ENCODE peak calls at places on chromosomes 1 and 21, in eight cellular contexts. U is mucosa of gallbladder; K is NCI-H1105; M is AG04450; J is activated naive CD4-positive, alpha-beta T cell; A is M059J; H is NCI-H524 treated with DMSO at 0.1 percent for 48 hours; T is endothelial cell of umbilical vein. R is an unnamed sample.

GRCh38 chr21:41993744-41994143 is 16.4 kb downstream of the ZBTB21 start:
- DNase-seq in U (no peak), K (no peak), M (peak), J (no peak), A (peak), H (no peak), T (peak), R (peak)

GRCh38 chr1:229410692-229411433 is 23.0 kb downstream of the ACTA1 start:
- DNase-seq in U (peak), K (peak), M (no peak), J (no peak), A (peak), H (peak), T (no peak), R (peak)

GRCh38 chr1:240831922-240832321 is 220.0 kb upstream of the GREM2 start:
- DNase-seq in U (no peak), K (no peak), M (no peak), J (no peak), A (peak), H (no peak), T (peak), R (no peak)

GRCh38 chr1:18913065-18913502 is 10.7 kb upstream of the ALDH4A1 start:
- DNase-seq in U (peak), K (peak), M (peak), J (peak), A (peak), H (no peak), T (peak), R (peak)

GRCh38 chr1:208058212-208059155 is 147.6 kb upstream of the CD34 start:
- DNase-seq in U (no peak), K (no peak), M (no peak), J (no peak), A (no peak), H (no peak), T (no peak), R (no peak)

GRCh38 chr1:168381850-168382249 is 101.2 kb downstream of the TBX19 start:
- DNase-seq in U (no peak), K (no peak), M (no peak), J (no peak), A (no peak), H (no peak), T (no peak), R (no peak)

GRCh38 chr1:115641762-115642167 is at the start of gene VANGL1:
- DNase-seq in U (peak), K (peak), M (no peak), J (no peak), A (peak), H (no peak), T (peak), R (peak)

GRCh38 chr21:45011911-45012660 is 62.3 kb upstream of the ADARB1 start:
- DNase-seq in U (no peak), K (no peak), M (peak), J (no peak), A (peak), H (no peak), T (peak), R (peak)

GRCh38 chr1:6761338-6761737 is 23.9 kb upstream of the CAMTA1 start:
- DNase-seq in U (no peak), K (no peak), M (no peak), J (no peak), A (no peak), H (no peak), T (no peak), R (no peak)

GRCh38 chr1:109546311-109547109 is 1.9 kb upstream of the GNAI3 start:
- DNase-seq in U (peak), K (peak), M (peak), J (peak), A (peak), H (no peak), T (peak), R (peak)

GRCh38 chr1:245205864-245206263 is 51.1 kb downstream of the KIF26B start:
- DNase-seq in U (no peak), K (no peak), M (no peak), J (no peak), A (no peak), H (no peak), T (no peak), R (no peak)

GRCh38 chr1:235783148-235783776 is 83.4 kb downstream of the LYST start:
- DNase-seq in U (no peak), K (no peak), M (peak), J (no peak), A (peak), H (no peak), T (peak), R (peak)

GRCh38 chr1:116853680-116854191 is 56.0 kb upstream of the PTGFRN start:
- DNase-seq in U (peak), K (no peak), M (no peak), J (no peak), A (peak), H (no peak), T (peak), R (peak)

GRCh38 chr1:182149411-182149965 is 88.0 kb upstream of the ZNF648 start:
- DNase-seq in U (peak), K (no peak), M (no peak), J (no peak), A (peak), H (no peak), T (no peak), R (peak)

GRCh38 chr1:198935371-198935921 is 296.6 kb downstream of the PTPRC start:
- DNase-seq in U (peak), K (peak), M (peak), J (no peak), A (peak), H (peak), T (peak), R (peak)

GRCh38 chr1:92968138-92969032 is 7.1 kb upstream of the DIPK1A start:
- DNase-seq in U (no peak), K (no peak), M (no peak), J (no peak), A (peak), H (no peak), T (peak), R (peak)

GRCh38 chr1:153577138-153577537 is 11.5 kb upstream of the S100A2 start:
- DNase-seq in U (no peak), K (no peak), M (no peak), J (no peak), A (no peak), H (no peak), T (no peak), R (no peak)

GRCh38 chr1:12636098-12636950 is 7.6 kb upstream of the AADACL4 start:
- DNase-seq in U (no peak), K (no peak), M (no peak), J (no peak), A (peak), H (no peak), T (peak), R (peak)

GRCh38 chr1:61490924-61491323 is 234.0 kb downstream of the TM2D1 start:
- DNase-seq in U (no peak), K (no peak), M (no peak), J (no peak), A (no peak), H (no peak), T (no peak), R (no peak)

GRCh38 chr1:16727190-16728111 is 12.9 kb upstream of the RNU1-4 start:
- DNase-seq in U (peak), K (no peak), M (no peak), J (no peak), A (peak), H (no peak), T (peak), R (peak)

GRCh38 chr1:99784809-99785255 is 18.4 kb upstream of the FRRS1 start:
- DNase-seq in U (no peak), K (no peak), M (no peak), J (no peak), A (no peak), H (no peak), T (no peak), R (no peak)

R was measured in mesenchymal stem cell.